ENCODE peak calls at places on chromosome 6, in ten cellular contexts. One of them, this sample, is unnamed.

GRCh38 chr6:99064769-99065168 is 117.0 kb upstream of the FBXL4 start:
- DNase-seq in tibial nerve: no peak
- DNase-seq in transverse colon: no peak
- DNase-seq in suprapubic skin: no peak
- DNase-seq in stomach: no peak
- DNase-seq in SK-N-SH: no peak
- DNase-seq in A549: no peak
- DNase-seq in ovary: no peak
- DNase-seq in sigmoid colon: no peak
- DNase-seq in K562: no peak
- DNase-seq in this sample: no peak

GRCh38 chr6:131250121-131250520 is 114.9 kb downstream of the AKAP7 start:
- DNase-seq in sigmoid colon: peak; percentile 65
- DNase-seq in A549: no peak
- DNase-seq in SK-N-SH: no peak
- DNase-seq in stomach: peak; percentile 58
- DNase-seq in K562: no peak
- DNase-seq in tibial nerve: peak; percentile 34
- DNase-seq in suprapubic skin: peak; percentile 79
- DNase-seq in transverse colon: peak; percentile 78
- DNase-seq in ovary: peak; percentile 52
- DNase-seq in this sample: no peak

GRCh38 chr6:145008715-145009114 is 723.6 kb downstream of the UTRN start:
- DNase-seq in suprapubic skin: no peak
- DNase-seq in A549: no peak
- DNase-seq in ovary: no peak
- DNase-seq in tibial nerve: no peak
- DNase-seq in stomach: no peak
- DNase-seq in sigmoid colon: no peak
- DNase-seq in K562: no peak
- DNase-seq in SK-N-SH: no peak
- DNase-seq in transverse colon: no peak
- DNase-seq in this sample: no peak

GRCh38 chr6:136174510-136174909 is 75.6 kb downstream of the MTFR2 start:
- DNase-seq in K562: no peak
- DNase-seq in transverse colon: no peak
- DNase-seq in tibial nerve: no peak
- DNase-seq in stomach: no peak
- DNase-seq in A549: no peak
- DNase-seq in sigmoid colon: no peak
- DNase-seq in suprapubic skin: no peak
- DNase-seq in SK-N-SH: no peak
- DNase-seq in ovary: no peak
- DNase-seq in this sample: no peak

GRCh38 chr6:18148304-18149025 is 6.4 kb downstream of the TPMT start:
- DNase-seq in stomach: no peak
- DNase-seq in SK-N-SH: no peak
- DNase-seq in K562: peak; percentile 29
- DNase-seq in tibial nerve: no peak
- DNase-seq in ovary: no peak
- DNase-seq in sigmoid colon: no peak
- DNase-seq in suprapubic skin: no peak
- DNase-seq in transverse colon: peak; percentile 58
- DNase-seq in A549: peak; percentile 62
- DNase-seq in this sample: no peak

GRCh38 chr6:155013457-155013876 is 18.4 kb downstream of the TIAM2 start:
- DNase-seq in transverse colon: no peak
- DNase-seq in suprapubic skin: no peak
- DNase-seq in tibial nerve: no peak
- DNase-seq in stomach: no peak
- DNase-seq in ovary: no peak
- DNase-seq in SK-N-SH: peak; percentile 52
- DNase-seq in A549: no peak
- DNase-seq in K562: no peak
- DNase-seq in sigmoid colon: no peak
- DNase-seq in this sample: no peak

GRCh38 chr6:139605350-139605749 is 230.9 kb upstream of the CITED2 start:
- DNase-seq in stomach: no peak
- DNase-seq in A549: no peak
- DNase-seq in suprapubic skin: no peak
- DNase-seq in transverse colon: no peak
- DNase-seq in SK-N-SH: no peak
- DNase-seq in K562: no peak
- DNase-seq in tibial nerve: peak; percentile 19
- DNase-seq in ovary: no peak
- DNase-seq in sigmoid colon: no peak
- DNase-seq in this sample: no peak

GRCh38 chr6:166310634-166311033 is 2.4 kb upstream of the PRR18 start:
- DNase-seq in suprapubic skin: no peak
- DNase-seq in transverse colon: no peak
- DNase-seq in SK-N-SH: no peak
- DNase-seq in tibial nerve: no peak
- DNase-seq in A549: no peak
- DNase-seq in stomach: no peak
- DNase-seq in sigmoid colon: no peak
- DNase-seq in K562: no peak
- DNase-seq in ovary: no peak
- DNase-seq in this sample: no peak

GRCh38 chr6:112443666-112444065 is 96.5 kb downstream of the RFPL4B start:
- DNase-seq in transverse colon: no peak
- DNase-seq in stomach: peak; percentile 25
- DNase-seq in suprapubic skin: peak; percentile 79
- DNase-seq in A549: no peak
- DNase-seq in ovary: peak; percentile 72
- DNase-seq in tibial nerve: peak; percentile 65
- DNase-seq in sigmoid colon: peak; percentile 84
- DNase-seq in SK-N-SH: peak; percentile 1
- DNase-seq in K562: no peak
- DNase-seq in this sample: no peak

GRCh38 chr6:127641905-127642304 is 64.9 kb downstream of the C6orf58 start:
- DNase-seq in K562: peak; percentile 4
- DNase-seq in sigmoid colon: no peak
- DNase-seq in tibial nerve: no peak
- DNase-seq in A549: peak; percentile 39
- DNase-seq in transverse colon: no peak
- DNase-seq in SK-N-SH: peak; percentile 28
- DNase-seq in ovary: no peak
- DNase-seq in stomach: no peak
- DNase-seq in suprapubic skin: no peak
- DNase-seq in this sample: no peak

GRCh38 chr6:13708679-13709261 is 2.9 kb downstream of the RANBP9 start:
- DNase-seq in sigmoid colon: no peak
- DNase-seq in A549: no peak
- DNase-seq in suprapubic skin: no peak
- DNase-seq in SK-N-SH: no peak
- DNase-seq in K562: no peak
- DNase-seq in tibial nerve: peak; percentile 25
- DNase-seq in ovary: no peak
- DNase-seq in stomach: no peak
- DNase-seq in transverse colon: no peak
- DNase-seq in this sample: no peak

GRCh38 chr6:13711384-13711725 is 280 bp downstream of the RANBP9 start:
- DNase-seq in K562: no peak
- DNase-seq in ovary: no peak
- DNase-seq in tibial nerve: no peak
- DNase-seq in suprapubic skin: no peak
- DNase-seq in SK-N-SH: no peak
- DNase-seq in sigmoid colon: no peak
- DNase-seq in stomach: no peak
- DNase-seq in transverse colon: no peak
- DNase-seq in A549: no peak
- DNase-seq in this sample: no peak

GRCh38 chr6:13710552-13711383 is 867 bp downstream of the RANBP9 start:
- DNase-seq in ovary: peak; percentile 72
- DNase-seq in SK-N-SH: peak; percentile 83
- DNase-seq in sigmoid colon: no peak
- DNase-seq in K562: peak; percentile 74
- DNase-seq in tibial nerve: peak; percentile 30
- DNase-seq in A549: no peak
- DNase-seq in stomach: peak; percentile 60
- DNase-seq in transverse colon: peak; percentile 66
- DNase-seq in suprapubic skin: peak; percentile 83
- DNase-seq in this sample: no peak

GRCh38 chr6:13711726-13712484 is at the start of gene RANBP9:
- DNase-seq in ovary: peak; percentile 91
- DNase-seq in suprapubic skin: peak; percentile 93
- DNase-seq in sigmoid colon: peak; percentile 96
- DNase-seq in A549: peak; percentile 81
- DNase-seq in stomach: peak; percentile 89
- DNase-seq in SK-N-SH: peak; percentile 95
- DNase-seq in tibial nerve: peak; percentile 73
- DNase-seq in K562: peak; percentile 93
- DNase-seq in transverse colon: peak; percentile 90
- DNase-seq in this sample: peak; percentile 94

DNA sequence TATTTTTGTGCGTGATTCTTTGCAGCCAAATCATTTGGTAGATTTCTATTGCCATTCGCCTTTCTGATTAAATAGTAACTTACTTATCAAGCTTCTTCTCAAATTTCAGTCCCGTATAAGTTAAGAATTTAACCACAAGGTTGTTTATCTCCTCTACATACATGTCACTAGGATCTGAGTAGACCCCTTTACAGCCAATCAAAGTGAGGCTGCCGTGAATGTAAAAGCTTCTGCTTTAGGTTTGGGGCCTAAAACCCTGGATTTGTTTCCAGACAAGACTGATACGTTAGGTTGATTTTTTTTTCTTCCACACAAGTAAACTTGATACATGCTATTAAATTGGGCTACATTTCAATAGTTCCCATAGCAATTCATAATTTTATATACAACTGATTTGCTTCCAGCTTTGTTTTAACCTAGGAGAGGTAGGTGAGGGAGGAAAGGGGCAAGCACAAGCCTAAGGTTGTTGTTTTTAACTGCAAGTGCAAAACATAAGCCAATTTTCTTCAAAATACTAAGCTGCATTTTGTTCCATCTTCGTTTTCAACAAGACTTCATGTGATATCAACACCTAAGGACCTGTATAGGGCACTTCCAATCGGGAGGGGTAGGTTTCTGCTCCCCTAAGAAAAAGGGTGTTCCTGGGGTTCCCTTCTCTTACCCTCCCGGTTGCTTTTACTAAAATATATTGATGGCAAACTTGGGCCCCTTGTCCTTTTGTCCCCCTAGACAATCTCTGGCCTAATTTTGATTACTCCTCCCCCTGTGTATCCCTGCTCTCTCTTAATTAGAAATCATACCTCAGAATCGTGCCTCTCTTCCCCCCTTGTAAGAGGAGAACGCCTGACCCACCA is 1.7 kb downstream of the RANBP9 start:
- DNase-seq in K562: peak; percentile 82
- DNase-seq in tibial nerve: no peak
- DNase-seq in sigmoid colon: no peak
- DNase-seq in ovary: no peak
- DNase-seq in stomach: no peak
- DNase-seq in SK-N-SH: peak; percentile 40
- DNase-seq in transverse colon: no peak
- DNase-seq in A549: no peak
- DNase-seq in suprapubic skin: no peak
- DNase-seq in this sample: no peak
- TF ChIP-seq EP300 in K562: no peak
- TF ChIP-seq EP300 in tibial nerve: no peak
- TF ChIP-seq EP300 in sigmoid colon: no peak
- TF ChIP-seq EP300 in ovary: no peak
- TF ChIP-seq EP300 in stomach: no peak
- TF ChIP-seq EP300 in SK-N-SH: no peak
- TF ChIP-seq EP300 in transverse colon: no peak
- TF ChIP-seq EP300 in A549: no peak
- TF ChIP-seq EP300 in suprapubic skin: no peak
- TF ChIP-seq EP300 in this sample: no peak

GRCh38 chr6:97702226-97702625 is 419.2 kb upstream of the MMS22L start:
- DNase-seq in ovary: no peak
- DNase-seq in SK-N-SH: peak; percentile 17
- DNase-seq in tibial nerve: no peak
- DNase-seq in transverse colon: no peak
- DNase-seq in A549: no peak
- DNase-seq in suprapubic skin: no peak
- DNase-seq in K562: no peak
- DNase-seq in stomach: no peak
- DNase-seq in sigmoid colon: no peak
- DNase-seq in this sample: no peak

GRCh38 chr6:97697450-97697849 is 414.4 kb upstream of the MMS22L start:
- DNase-seq in tibial nerve: no peak
- DNase-seq in stomach: no peak
- DNase-seq in sigmoid colon: no peak
- DNase-seq in ovary: no peak
- DNase-seq in transverse colon: no peak
- DNase-seq in K562: no peak
- DNase-seq in SK-N-SH: no peak
- DNase-seq in A549: no peak
- DNase-seq in suprapubic skin: no peak
- DNase-seq in this sample: no peak
- TF ChIP-seq EP300 in tibial nerve: no peak
- TF ChIP-seq EP300 in stomach: no peak
- TF ChIP-seq EP300 in sigmoid colon: no peak
- TF ChIP-seq EP300 in ovary: no peak
- TF ChIP-seq EP300 in transverse colon: no peak
- TF ChIP-seq EP300 in K562: no peak
- TF ChIP-seq EP300 in SK-N-SH: no peak
- TF ChIP-seq EP300 in A549: no peak
- TF ChIP-seq EP300 in suprapubic skin: no peak
- TF ChIP-seq EP300 in this sample: no peak

GRCh38 chr6:153309666-153310065 is 178.6 kb upstream of the RGS17 start:
- DNase-seq in stomach: no peak
- DNase-seq in tibial nerve: no peak
- DNase-seq in A549: no peak
- DNase-seq in sigmoid colon: no peak
- DNase-seq in suprapubic skin: no peak
- DNase-seq in ovary: no peak
- DNase-seq in SK-N-SH: no peak
- DNase-seq in K562: no peak
- DNase-seq in transverse colon: no peak
- DNase-seq in this sample: no peak

DNA sequence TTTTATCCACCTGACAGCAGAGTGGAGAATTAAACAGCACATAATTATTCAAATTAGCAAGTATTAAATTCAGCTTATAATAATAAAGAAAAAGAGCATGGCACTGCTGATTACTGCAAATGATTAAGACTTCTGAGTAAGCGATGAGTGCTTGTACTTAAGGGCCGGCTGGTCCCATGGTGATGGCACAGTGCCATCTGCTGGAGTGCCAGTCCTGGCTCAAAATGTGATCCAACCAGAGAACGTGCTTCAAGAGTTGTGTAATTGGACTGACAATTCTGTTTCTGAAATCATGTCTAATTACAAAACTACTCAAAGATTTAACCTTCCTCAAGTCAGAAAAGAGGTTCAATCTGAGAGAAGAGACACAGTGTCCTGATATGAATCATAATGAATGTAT is 181.6 kb upstream of the RGS17 start:
- DNase-seq in sigmoid colon: no peak
- DNase-seq in stomach: peak; percentile 67
- DNase-seq in SK-N-SH: peak; percentile 75
- DNase-seq in suprapubic skin: no peak
- DNase-seq in transverse colon: peak; percentile 12
- DNase-seq in ovary: no peak
- DNase-seq in A549: peak; percentile 70
- DNase-seq in tibial nerve: no peak
- DNase-seq in K562: no peak
- DNase-seq in this sample: no peak
- TF ChIP-seq EP300 in sigmoid colon: no peak
- TF ChIP-seq EP300 in stomach: no peak
- TF ChIP-seq EP300 in SK-N-SH: no peak
- TF ChIP-seq EP300 in suprapubic skin: no peak
- TF ChIP-seq EP300 in transverse colon: no peak
- TF ChIP-seq EP300 in ovary: no peak
- TF ChIP-seq EP300 in A549: no peak
- TF ChIP-seq EP300 in tibial nerve: no peak
- TF ChIP-seq EP300 in K562: no peak
- TF ChIP-seq EP300 in this sample: no peak

GRCh38 chr6:31659649-31660223 is 842 bp downstream of the C6orf47 start:
- DNase-seq in A549: no peak
- DNase-seq in transverse colon: peak; percentile 40
- DNase-seq in SK-N-SH: no peak
- DNase-seq in K562: peak; percentile 59
- DNase-seq in sigmoid colon: no peak
- DNase-seq in tibial nerve: no peak
- DNase-seq in suprapubic skin: no peak
- DNase-seq in stomach: no peak
- DNase-seq in ovary: no peak
- DNase-seq in this sample: no peak
- TF ChIP-seq EP300 in A549: no peak
- TF ChIP-seq EP300 in transverse colon: no peak
- TF ChIP-seq EP300 in SK-N-SH: no peak
- TF ChIP-seq EP300 in K562: no peak
- TF ChIP-seq EP300 in sigmoid colon: no peak
- TF ChIP-seq EP300 in tibial nerve: no peak
- TF ChIP-seq EP300 in suprapubic skin: no peak
- TF ChIP-seq EP300 in stomach: no peak
- TF ChIP-seq EP300 in ovary: no peak
- TF ChIP-seq EP300 in this sample: no peak

This sample was measured in esophagus muscularis mucosa.